ENCODE peak calls at places on chromosomes 3 and 15, in five cellular contexts. W is breast epithelium, G is sigmoid colon, Y is Panc1, Q is stomach. X is an unnamed sample.
A peak's percentile ranks its signal among the peaks of the same experiment; 100 is the strongest.

GRCh38 chr3:29426302-29427226 is 145.7 kb downstream of the RBMS3 start:
- DNase-seq in W (no peak), G (no peak), Y (no peak), Q (no peak), X (no peak)

GRCh38 chr15:45454825-45455224 is 67.7 kb downstream of the SLC30A4 start:
- DNase-seq in W (peak; percentile 91), G (peak; percentile 80), Y (no peak), Q (peak; percentile 86), X (peak; percentile 66)

GRCh38 chr15:89898146-89898545 is 4.4 kb upstream of the AP3S2 start:
- DNase-seq in W (no peak), G (no peak), Y (no peak), Q (no peak), X (no peak)

GRCh38 chr3:62554264-62554799 is 181.0 kb upstream of the FEZF2 start:
- DNase-seq in W (no peak), G (no peak), Y (no peak), Q (no peak), X (no peak)

GRCh38 chr15:39556461-39556860 is 24.4 kb upstream of the THBS1 start:
- DNase-seq in W (no peak), G (no peak), Y (no peak), Q (no peak), X (peak; percentile 36)

GRCh38 chr15:59933607-59934006 is 70.5 kb upstream of the FOXB1 start:
- DNase-seq in W (no peak), G (no peak), Y (no peak), Q (no peak), X (no peak)

GRCh38 chr3:7086417-7086816 is 225.5 kb downstream of the GRM7 start:
- DNase-seq in W (no peak), G (no peak), Y (no peak), Q (no peak), X (no peak)

GRCh38 chr3:147359177-147360062 is 46.9 kb downstream of the ZIC4 start:
- DNase-seq in W (no peak), G (no peak), Y (no peak), Q (no peak), X (no peak)

GRCh38 chr3:185653949-185654757 is 68.1 kb downstream of the SENP2 start:
- DNase-seq in W (no peak), G (peak; percentile 46), Y (no peak), Q (no peak), X (no peak)

GRCh38 chr3:22175899-22176298 is 424.9 kb upstream of the ZNF385D start:
- DNase-seq in W (no peak), G (no peak), Y (peak; percentile 2), Q (no peak), X (no peak)

GRCh38 chr15:46872591-46872990 is 844.7 kb upstream of the SEMA6D start:
- DNase-seq in W (no peak), G (no peak), Y (no peak), Q (no peak), X (no peak)

GRCh38 chr15:56783156-56783856 is 50.0 kb upstream of the ZNF280D start:
- DNase-seq in W (no peak), G (no peak), Y (no peak), Q (no peak), X (no peak)

GRCh38 chr15:38073278-38073930 is 139.0 kb downstream of the TMCO5A start:
- DNase-seq in W (no peak), G (no peak), Y (no peak), Q (no peak), X (no peak)

GRCh38 chr15:98003528-98003927 is 43.0 kb downstream of the ARRDC4 start:
- DNase-seq in W (no peak), G (no peak), Y (no peak), Q (no peak), X (no peak)

GRCh38 chr15:40271915-40272712 is 10.8 kb downstream of the ANKRD63 start:
- DNase-seq in W (no peak), G (no peak), Y (no peak), Q (no peak), X (no peak)

GRCh38 chr3:149245738-149246451 is 24.3 kb upstream of the CP start:
- DNase-seq in W (no peak), G (no peak), Y (no peak), Q (no peak), X (no peak)

GRCh38 chr3:32349184-32349583 is 42.5 kb upstream of the CMTM7 start:
- DNase-seq in W (no peak), G (no peak), Y (no peak), Q (no peak), X (no peak)

GRCh38 chr15:68818088-68818670 is 2.5 kb downstream of the ANP32A start:
- DNase-seq in W (peak; percentile 66), G (peak; percentile 83), Y (no peak), Q (peak; percentile 65), X (peak; percentile 72)

GRCh38 chr3:101853465-101853864 is 4.2 kb downstream of the NFKBIZ start:
- DNase-seq in W (no peak), G (no peak), Y (no peak), Q (no peak), X (no peak)

GRCh38 chr15:85314139-85314538 is 66.3 kb upstream of the AKAP13 start:
- DNase-seq in W (no peak), G (no peak), Y (no peak), Q (no peak), X (no peak)

GRCh38 chr3:128805771-128806170 is 73.6 kb upstream of the ACAD9 start:
- DNase-seq in W (no peak), G (no peak), Y (no peak), Q (no peak), X (no peak)

GRCh38 chr15:71245588-71245987 is 130.3 kb downstream of the THSD4 start:
- DNase-seq in W (no peak), G (no peak), Y (no peak), Q (no peak), X (no peak)

GRCh38 chr15:78012643-78013077 is 64.9 kb downstream of the TBC1D2B start:
- DNase-seq in W (no peak), G (no peak), Y (no peak), Q (peak; percentile 90), X (peak; percentile 93)

GRCh38 chr15:101064795-101065569 is 145.8 kb downstream of the LRRK1 start:
- DNase-seq in W (no peak), G (peak; percentile 52), Y (no peak), Q (no peak), X (no peak)

GRCh38 chr3:196660381-196661166 is 21.1 kb downstream of the NRROS start:
- DNase-seq in W (no peak), G (no peak), Y (no peak), Q (peak; percentile 59), X (peak; percentile 49)

GRCh38 chr15:63852407-63852806 is 18.7 kb upstream of the HERC1 start:
- DNase-seq in W (no peak), G (no peak), Y (no peak), Q (no peak), X (no peak)

GRCh38 chr3:9500108-9501050 is 53.2 kb downstream of the LHFPL4 start:
- DNase-seq in W (no peak), G (no peak), Y (no peak), Q (peak; percentile 60), X (peak; percentile 28)

GRCh38 chr3:8665407-8665896 is 20.9 kb upstream of the SSUH2 start:
- DNase-seq in W (no peak), G (no peak), Y (no peak), Q (no peak), X (no peak)

GRCh38 chr15:80780416-80781221 is 1.4 kb downstream of the CEMIP start:
- DNase-seq in W (no peak), G (no peak), Y (no peak), Q (peak; percentile 48), X (peak; percentile 48)

GRCh38 chr3:23956701-23957100 is 11.6 kb downstream of the NR1D2 start:
- DNase-seq in W (no peak), G (no peak), Y (no peak), Q (no peak), X (no peak)

DNA sequence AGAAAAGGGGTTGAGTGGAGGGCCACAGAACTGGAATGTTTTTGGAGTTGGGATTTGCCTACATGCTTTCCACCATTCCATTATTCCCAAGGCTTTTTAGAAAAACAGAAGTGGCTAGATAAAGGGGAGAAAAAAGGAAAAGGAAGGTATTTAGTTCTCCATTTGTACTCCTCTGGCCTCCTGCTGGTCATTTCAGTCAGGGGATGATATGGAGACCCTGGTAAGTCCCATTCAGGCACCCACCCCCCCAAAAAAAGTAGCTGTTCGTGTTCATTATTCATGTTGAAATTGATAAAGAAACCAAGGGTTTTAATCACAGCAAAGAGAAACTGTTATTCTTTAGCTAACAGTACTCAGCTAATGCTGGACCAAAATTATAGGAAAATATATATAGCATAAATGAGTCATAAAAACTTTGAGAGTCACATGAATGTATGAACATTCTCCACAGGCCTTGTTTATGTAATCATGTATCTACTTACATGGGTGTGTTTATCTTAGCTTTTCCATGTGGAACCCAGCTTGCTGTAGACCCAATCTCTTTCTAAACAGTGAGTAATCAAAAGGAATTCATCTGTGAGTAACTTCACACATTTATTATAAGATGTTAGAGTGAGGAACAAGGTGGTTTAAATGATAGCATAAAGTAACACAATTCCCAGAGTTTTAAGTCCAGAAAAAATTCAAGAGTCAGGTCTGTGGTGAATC is 167.2 kb downstream of the KCNMB2 start:
- DNase-seq in W (no peak), G (no peak), Y (peak; percentile 8), Q (no peak), X (no peak)
- TF ChIP-seq CTCF in W (no peak), G (no peak), Y (no peak), Q (no peak), X (no peak)

GRCh38 chr3:48446425-48447193 is at the start of gene ATRIP:
- DNase-seq in W (peak; percentile 87), G (peak; percentile 95), Y (no peak), Q (peak; percentile 92), X (peak; percentile 88)
- H3K4me1 ChIP-seq in W (peaks cover 5% of the 10 kb centered on the region), G (peaks cover 28% of the 10 kb centered on the region), Y (peaks cover 11% of the 10 kb centered on the region), Q (peaks cover 19% of the 10 kb centered on the region), X (peaks cover 7% of the 10 kb centered on the region)

GRCh38 chr15:69876030-69876429 is 221.7 kb downstream of the TLE3 start:
- DNase-seq in W (no peak), G (no peak), Y (no peak), Q (no peak), X (no peak)

GRCh38 chr15:69874321-69874720 is 223.4 kb downstream of the TLE3 start:
- DNase-seq in W (no peak), G (no peak), Y (no peak), Q (no peak), X (no peak)

GRCh38 chr15:69880616-69881309 is 217.0 kb downstream of the TLE3 start:
- DNase-seq in W (no peak), G (no peak), Y (no peak), Q (no peak), X (no peak)

GRCh38 chr15:69873807-69874206 is 223.9 kb downstream of the TLE3 start:
- DNase-seq in W (no peak), G (no peak), Y (no peak), Q (no peak), X (no peak)

GRCh38 chr15:69876556-69876955 is 221.2 kb downstream of the TLE3 start:
- DNase-seq in W (no peak), G (no peak), Y (no peak), Q (no peak), X (no peak)
- TF ChIP-seq POLR2AphosphoS5 in W (no peak), G (no peak), Y (no peak), Q (no peak), X (no peak)

GRCh38 chr3:46071222-46071621 is 43.9 kb upstream of the XCR1 start:
- DNase-seq in W (no peak), G (no peak), Y (no peak), Q (no peak), X (no peak)
- TF ChIP-seq CTCF in W (no peak), G (no peak), Y (no peak), Q (no peak), X (no peak)

X was measured in prostate gland.